ENCODE peak calls at places on chromosomes 13 and 19, in nine cellular contexts. J is upper lobe of left lung, L is tibial nerve, I is body of pancreas, A is breast epithelium, G is esophagus muscularis mucosa, P is adrenal gland, X is Peyer's patch, V is stomach. Y is an unnamed sample.

GRCh38 chr13:27018882-27019281 is 152.7 kb downstream of the USP12 start:
- DNase-seq in J (no peak), L (no peak), I (no peak), A (no peak), G (no peak), P (no peak), X (no peak), V (no peak), Y (no peak)

GRCh38 chr19:46068345-46069258 is 27.8 kb upstream of the IGFL4 start:
- DNase-seq in J (no peak), L (no peak), I (no peak), A (no peak), G (no peak), P (peak; percentile 56), X (no peak), V (no peak), Y (no peak)

GRCh38 chr19:37964109-37964508 is 57.1 kb downstream of the SIPA1L3 start:
- DNase-seq in J (no peak), L (no peak), I (no peak), A (no peak), G (no peak), P (no peak), X (no peak), V (no peak), Y (no peak)

GRCh38 chr13:27171244-27171829 is at the start of gene USP12:
- DNase-seq in J (no peak), L (peak; percentile 14), I (no peak), A (peak; percentile 53), G (no peak), P (peak; percentile 58), X (no peak), V (no peak), Y (peak; percentile 58)

GRCh38 chr19:7450243-7451223 is 38.3 kb downstream of the PEX11G start:
- DNase-seq in J (no peak), L (no peak), I (no peak), A (no peak), G (peak; percentile 98), P (no peak), X (no peak), V (no peak), Y (no peak)

GRCh38 chr13:99803141-99803540 is 168.4 kb downstream of the ZIC5 start:
- DNase-seq in J (no peak), L (no peak), I (no peak), A (no peak), G (no peak), P (no peak), X (no peak), V (no peak), Y (no peak)

GRCh38 chr13:73849292-73849691 is 284.9 kb downstream of the KLF12 start:
- DNase-seq in J (no peak), L (no peak), I (no peak), A (no peak), G (no peak), P (no peak), X (no peak), V (no peak), Y (no peak)

GRCh38 chr19:53503126-53503525 is 34.8 kb upstream of the ZNF331 start:
- DNase-seq in J (no peak), L (no peak), I (no peak), A (no peak), G (no peak), P (no peak), X (no peak), V (no peak), Y (no peak)

GRCh38 chr19:16977306-16977705 is 49.3 kb downstream of the CPAMD8 start:
- DNase-seq in J (no peak), L (no peak), I (no peak), A (no peak), G (no peak), P (no peak), X (no peak), V (no peak), Y (no peak)
- H3K4me1 ChIP-seq in J (no peaks in the 10 kb centered on the region), L (no peaks in the 10 kb centered on the region), I (no peaks in the 10 kb centered on the region), A (no peaks in the 10 kb centered on the region), G (no peaks in the 10 kb centered on the region), P (no peaks in the 10 kb centered on the region), X (no peaks in the 10 kb centered on the region), V (no peaks in the 10 kb centered on the region), Y (no peaks in the 10 kb centered on the region)

DNA sequence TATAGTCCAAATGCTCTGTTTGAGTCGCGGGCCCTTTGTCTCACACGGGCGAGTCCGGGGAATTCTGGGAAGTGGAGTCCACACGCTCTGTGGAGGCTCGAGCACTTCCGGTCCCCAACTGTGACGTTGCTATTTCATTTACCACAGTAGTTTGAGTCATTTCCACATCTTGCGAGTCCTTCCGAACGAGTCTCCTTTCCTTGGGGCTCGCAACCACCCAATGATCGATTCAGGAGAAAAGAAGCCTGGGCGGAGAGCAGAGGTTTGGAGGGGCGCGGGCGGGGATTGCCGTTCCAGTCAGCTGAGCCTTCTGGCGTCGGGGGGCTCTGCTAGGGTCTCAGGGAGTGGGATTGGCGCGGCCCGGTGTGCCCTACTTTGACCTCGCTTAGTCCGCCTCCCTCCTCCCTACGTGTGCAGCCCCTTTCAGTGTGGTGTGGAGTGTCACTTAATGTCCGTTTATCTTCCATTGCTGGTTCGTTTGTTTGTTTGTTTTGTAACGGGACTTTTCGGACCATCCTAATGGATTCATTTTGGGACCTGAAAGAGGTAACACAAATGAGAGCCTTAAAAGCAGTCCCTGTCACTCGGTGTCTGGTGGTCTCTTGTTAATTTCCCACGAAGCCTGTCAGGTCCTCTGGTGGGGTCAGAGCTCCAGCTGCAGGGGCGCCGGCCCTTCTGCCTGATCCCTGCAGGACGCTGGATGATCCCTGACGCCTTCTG is at the start of gene ZNF222:
- DNase-seq in J (peak; percentile 91), L (peak; percentile 78), I (peak; percentile 80), A (peak; percentile 67), G (peak; percentile 95), P (peak; percentile 90), X (peak; percentile 76), V (peak; percentile 83), Y (peak; percentile 89)
- TF ChIP-seq POLR2A in J (no peak), L (no peak), I (no peak), A (no peak), G (no peak), P (no peak), X (no peak), V (no peak), Y (no peak)

DNA sequence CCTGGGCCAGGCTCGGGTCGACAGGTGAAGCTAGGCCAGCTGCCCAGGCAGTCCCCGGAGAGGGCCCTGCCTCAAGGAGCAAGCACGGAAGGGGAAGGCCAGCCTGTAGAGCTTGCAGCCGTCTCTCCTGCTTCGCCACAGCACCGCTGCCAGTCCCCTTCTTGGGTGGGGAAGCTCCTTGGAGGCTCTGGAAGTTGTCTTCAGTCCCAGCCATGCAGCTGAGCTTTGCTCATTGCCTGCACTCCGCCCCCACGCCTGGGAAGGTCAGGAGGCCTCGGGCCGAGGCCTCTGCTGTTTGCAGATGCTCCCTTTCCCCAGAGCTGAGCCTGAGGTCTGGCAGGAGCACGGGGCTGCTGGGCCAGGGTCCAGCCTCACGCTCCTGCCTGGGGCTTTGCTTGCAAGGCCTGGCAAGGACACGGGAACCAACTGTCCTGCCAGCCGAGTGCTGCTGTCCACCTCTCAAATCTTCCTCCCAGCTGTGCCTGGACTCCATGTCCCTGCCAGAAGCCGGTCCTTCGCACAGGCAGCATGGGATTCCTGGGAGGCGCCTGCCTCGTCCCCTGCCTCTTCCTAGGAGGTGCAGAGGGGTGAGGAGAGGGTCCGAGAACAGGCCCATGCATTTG is 13.3 kb downstream of the PLEKHF1 start:
- DNase-seq in J (no peak), L (peak; percentile 72), I (peak; percentile 50), A (no peak), G (peak; percentile 94), P (peak; percentile 44), X (no peak), V (no peak), Y (peak; percentile 78)
- H3K4me1 ChIP-seq in J (peaks cover 54% of the 10 kb centered on the region), L (peaks cover 100% of the 10 kb centered on the region), I (peaks cover 15% of the 10 kb centered on the region), A (peaks cover 25% of the 10 kb centered on the region), G (peaks cover 95% of the 10 kb centered on the region), P (no peaks in the 10 kb centered on the region), X (peaks cover 69% of the 10 kb centered on the region), V (peaks cover 79% of the 10 kb centered on the region), Y (peaks cover 11% of the 10 kb centered on the region)

GRCh38 chr19:41872775-41873647 is 4.1 kb upstream of the CD79A start:
- DNase-seq in J (peak; percentile 86), L (no peak), I (peak; percentile 86), A (peak; percentile 82), G (no peak), P (peak; percentile 73), X (peak; percentile 89), V (peak; percentile 88), Y (peak; percentile 72)

GRCh38 chr19:41870401-41870873 is 6.6 kb upstream of the CD79A start:
- DNase-seq in J (no peak), L (no peak), I (no peak), A (no peak), G (no peak), P (no peak), X (no peak), V (no peak), Y (no peak)

GRCh38 chr19:41869374-41869955 is 7.6 kb upstream of the CD79A start:
- DNase-seq in J (no peak), L (no peak), I (no peak), A (no peak), G (no peak), P (no peak), X (no peak), V (no peak), Y (no peak)

GRCh38 chr19:41872384-41872774 is 4.7 kb upstream of the CD79A start:
- DNase-seq in J (no peak), L (no peak), I (no peak), A (no peak), G (no peak), P (no peak), X (no peak), V (no peak), Y (no peak)

GRCh38 chr19:41871573-41872383 is 5.3 kb upstream of the CD79A start:
- DNase-seq in J (peak; percentile 42), L (no peak), I (no peak), A (no peak), G (no peak), P (no peak), X (no peak), V (no peak), Y (no peak)
- TF ChIP-seq POLR2A in J (no peak), L (no peak), I (no peak), A (no peak), G (no peak), P (no peak), X (no peak), V (no peak), Y (no peak)

GRCh38 chr13:37225414-37226047 is 120.1 kb upstream of the CSNK1A1L start:
- DNase-seq in J (no peak), L (no peak), I (no peak), A (no peak), G (no peak), P (no peak), X (no peak), V (no peak), Y (no peak)
- H3K4me1 ChIP-seq in J (no peaks in the 10 kb centered on the region), L (peaks cover 4% of the 10 kb centered on the region), I (no peaks in the 10 kb centered on the region), A (no peaks in the 10 kb centered on the region), G (no peaks in the 10 kb centered on the region), P (no peaks in the 10 kb centered on the region), X (no peaks in the 10 kb centered on the region), V (no peaks in the 10 kb centered on the region), Y (no peaks in the 10 kb centered on the region)